ENCODE peak calls at places on chromosomes 3 and 15, in four cellular contexts. Q is HAP-1; V is stomach; S is naive thymus-derived CD4-positive, alpha-beta T cell. I is an unnamed sample.

GRCh38 chr3:16171009-16171408 is 3.5 kb upstream of the GALNT15 start:
- DNase-seq in V (no peak), Q (no peak), S (no peak), I (no peak)

GRCh38 chr3:71219744-71220638 is 363.5 kb downstream of the FOXP1 start:
- DNase-seq in S (no peak), Q (no peak), V (no peak), I (no peak)

GRCh38 chr3:65751123-65751700 is 287.5 kb downstream of the MAGI1 start:
- DNase-seq in Q (peak; percentile 50), V (peak; percentile 40), S (no peak), I (no peak)

GRCh38 chr15:80242132-80242769 is 9.8 kb downstream of the CTXND1 start:
- DNase-seq in V (no peak), S (no peak), Q (peak; percentile 71), I (peak; percentile 30)

GRCh38 chr3:187336322-187336721 is 31.9 kb upstream of the RTP4 start:
- DNase-seq in Q (no peak), V (no peak), S (no peak), I (no peak)

GRCh38 chr3:94063497-94064119 is 747 bp downstream of the NSUN3 start:
- DNase-seq in V (no peak), S (no peak), Q (no peak), I (no peak)

GRCh38 chr3:129123314-129124060 is 1.9 kb upstream of the RAB43 start:
- DNase-seq in S (no peak), Q (no peak), V (no peak), I (no peak)

GRCh38 chr3:48268936-48269551 is 28.1 kb downstream of the ZNF589 start:
- DNase-seq in S (peak; percentile 20), V (no peak), Q (no peak), I (no peak)

GRCh38 chr3:55629432-55629831 is 142.3 kb upstream of the WNT5A start:
- DNase-seq in Q (no peak), S (no peak), V (peak; percentile 83), I (no peak)

GRCh38 chr15:72754096-72754495 is 29.5 kb downstream of the ADPGK start:
- DNase-seq in Q (no peak), S (no peak), V (no peak), I (no peak)

GRCh38 chr15:78210349-78210717 is 24.0 kb downstream of the ACSBG1 start:
- DNase-seq in S (no peak), V (peak; percentile 23), Q (no peak), I (no peak)

GRCh38 chr15:79467865-79468586 is 35.9 kb downstream of the MINAR1 start:
- DNase-seq in Q (no peak), S (no peak), V (no peak), I (no peak)

GRCh38 chr15:40337597-40337996 is 3.1 kb downstream of the CCDC9B start:
- DNase-seq in Q (no peak), S (no peak), V (no peak), I (no peak)

GRCh38 chr3:28791713-28792255 is 443.2 kb upstream of the AZI2 start:
- DNase-seq in Q (no peak), V (no peak), S (no peak), I (no peak)

GRCh38 chr15:80906159-80906775 is 83.4 kb downstream of the MESD start:
- DNase-seq in S (no peak), Q (no peak), V (no peak), I (no peak)

GRCh38 chr3:20484126-20484525 is 298.1 kb upstream of the SGO1 start:
- DNase-seq in V (no peak), S (no peak), Q (no peak), I (no peak)
- H3K4me1 ChIP-seq in V (no peaks in the 10 kb centered on the region), S (no peaks in the 10 kb centered on the region), Q (no peaks in the 10 kb centered on the region), I (no peaks in the 10 kb centered on the region)

GRCh38 chr15:59668571-59668970 is 11.3 kb upstream of the GTF2A2 start:
- DNase-seq in V (no peak), Q (no peak), S (no peak), I (no peak)
- H3K36me3 ChIP-seq in V (peaks cover 67% of the 10 kb centered on the region), Q (peaks cover 57% of the 10 kb centered on the region), S (peaks cover 46% of the 10 kb centered on the region), I (peaks cover 18% of the 10 kb centered on the region)

GRCh38 chr15:59311245-59311644 is 61.4 kb downstream of the MYO1E start:
- DNase-seq in Q (no peak), S (no peak), V (no peak), I (no peak)

GRCh38 chr15:59313703-59314332 is 58.9 kb downstream of the MYO1E start:
- DNase-seq in S (no peak), V (peak; percentile 94), Q (no peak), I (peak; percentile 79)

GRCh38 chr15:59309405-59309804 is 63.3 kb downstream of the MYO1E start:
- DNase-seq in V (no peak), S (no peak), Q (no peak), I (no peak)

GRCh38 chr15:59315914-59316428 is 56.7 kb downstream of the MYO1E start:
- DNase-seq in S (no peak), V (no peak), Q (peak; percentile 55), I (peak; percentile 77)

GRCh38 chr15:59312199-59312598 is 60.5 kb downstream of the MYO1E start:
- DNase-seq in V (no peak), Q (no peak), S (no peak), I (no peak)
- H3K4me1 ChIP-seq in V (peaks cover 32% of the 10 kb centered on the region), Q (peaks cover 8% of the 10 kb centered on the region), S (no peaks in the 10 kb centered on the region), I (peaks cover 15% of the 10 kb centered on the region)

GRCh38 chr3:136261826-136262225 is 11.7 kb downstream of the PCCB start:
- DNase-seq in V (no peak), S (no peak), Q (no peak), I (no peak)
- H3K36me3 ChIP-seq in V (peaks cover 14% of the 10 kb centered on the region), S (peaks cover 11% of the 10 kb centered on the region), Q (peaks cover 41% of the 10 kb centered on the region), I (peaks cover 21% of the 10 kb centered on the region)

DNA sequence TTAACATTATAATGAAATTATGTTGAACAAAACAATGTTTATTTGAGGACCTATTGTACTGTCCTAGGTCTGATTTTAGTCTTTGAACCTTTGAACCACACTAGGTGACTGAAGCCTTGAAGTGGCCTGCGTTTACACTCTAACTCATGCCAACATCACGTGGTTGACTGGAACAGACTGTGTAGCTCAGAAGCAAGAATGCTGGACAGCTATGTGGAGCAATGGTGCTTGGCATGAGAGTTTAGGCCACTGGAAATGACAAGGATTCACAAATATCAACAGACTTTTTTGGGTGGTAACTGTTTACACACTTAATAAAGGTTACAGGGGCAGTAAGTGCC is 391.5 kb downstream of the RAP2B start:
- DNase-seq in V (no peak), S (no peak), Q (no peak), I (no peak)
- H3K4me1 ChIP-seq in V (no peaks in the 10 kb centered on the region), S (no peaks in the 10 kb centered on the region), Q (no peaks in the 10 kb centered on the region), I (no peaks in the 10 kb centered on the region)

GRCh38 chr3:179882322-179882721 is 154.4 kb downstream of the PEX5L start:
- DNase-seq in S (no peak), Q (peak; percentile 79), V (no peak), I (no peak)
- H3K36me3 ChIP-seq in S (no peaks in the 10 kb centered on the region), Q (no peaks in the 10 kb centered on the region), V (no peaks in the 10 kb centered on the region), I (no peaks in the 10 kb centered on the region)

GRCh38 chr3:14877404-14877803 is 58.6 kb downstream of the FGD5 start:
- DNase-seq in V (no peak), S (no peak), Q (no peak), I (no peak)
- H3K4me1 ChIP-seq in V (peaks cover 13% of the 10 kb centered on the region), S (peaks cover 40% of the 10 kb centered on the region), Q (no peaks in the 10 kb centered on the region), I (peaks cover 20% of the 10 kb centered on the region)

GRCh38 chr3:4675704-4676103 is 182.6 kb downstream of the ITPR1 start:
- DNase-seq in V (no peak), Q (no peak), S (no peak), I (no peak)

GRCh38 chr3:4681301-4681700 is 188.2 kb downstream of the ITPR1 start:
- DNase-seq in Q (no peak), S (no peak), V (no peak), I (no peak)

GRCh38 chr3:4680881-4681300 is 187.7 kb downstream of the ITPR1 start:
- DNase-seq in V (no peak), Q (no peak), S (no peak), I (no peak)

GRCh38 chr3:4680227-4680691 is 187.1 kb downstream of the ITPR1 start:
- DNase-seq in V (no peak), Q (no peak), S (no peak), I (no peak)

DNA sequence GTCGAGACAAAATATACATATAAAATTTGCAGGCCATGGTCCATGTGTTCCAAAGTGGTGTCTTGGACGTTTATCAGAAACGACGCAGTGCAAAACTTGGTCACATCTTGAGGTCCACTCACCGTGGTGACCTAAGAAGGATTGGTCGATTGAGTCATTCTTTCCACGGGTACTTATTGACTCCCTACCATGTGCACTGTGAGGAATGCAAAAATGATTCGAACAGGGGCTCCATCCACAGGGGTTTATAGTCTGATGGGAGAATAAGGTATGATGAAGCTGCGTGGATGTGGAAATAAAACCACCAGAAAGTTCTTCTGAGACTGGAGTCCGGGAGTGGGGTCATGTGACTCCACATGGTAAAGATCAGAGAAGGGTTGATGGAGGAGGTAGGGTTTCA is 185.2 kb downstream of the ITPR1 start:
- DNase-seq in S (no peak), Q (no peak), V (no peak), I (no peak)
- H3K36me3 ChIP-seq in S (no peaks in the 10 kb centered on the region), Q (no peaks in the 10 kb centered on the region), V (peaks cover 10% of the 10 kb centered on the region), I (peaks cover 5% of the 10 kb centered on the region)